ENCODE peak calls at places on chromosomes 13 and 19, in five cellular contexts. One of them, this sample, is unnamed.

GRCh38 chr13:41652735-41653361 is 195.5 kb downstream of the RGCC start:
- DNase-seq in H9: no peak
- DNase-seq in trophoblast cell: peak
- DNase-seq in mesenchymal stem cell: peak
- DNase-seq in neuronal stem cell: peak
- DNase-seq in this sample: no peak

GRCh38 chr13:114282143-114282685 is 813 bp downstream of the UPF3A start:
- DNase-seq in H9: peak
- DNase-seq in trophoblast cell: peak
- DNase-seq in mesenchymal stem cell: peak
- DNase-seq in neuronal stem cell: peak
- DNase-seq in this sample: peak

GRCh38 chr13:29861694-29862110 is 11.3 kb upstream of the UBL3 start:
- DNase-seq in H9: no peak
- DNase-seq in trophoblast cell: peak
- DNase-seq in mesenchymal stem cell: peak
- DNase-seq in neuronal stem cell: no peak
- DNase-seq in this sample: no peak

GRCh38 chr13:36571444-36571843 is 102.4 kb upstream of the SERTM1 start:
- DNase-seq in H9: no peak
- DNase-seq in trophoblast cell: peak
- DNase-seq in mesenchymal stem cell: no peak
- DNase-seq in neuronal stem cell: no peak
- DNase-seq in this sample: no peak

GRCh38 chr13:71672527-71672926 is 194.5 kb downstream of the DACH1 start:
- DNase-seq in H9: no peak
- DNase-seq in trophoblast cell: no peak
- DNase-seq in mesenchymal stem cell: no peak
- DNase-seq in neuronal stem cell: no peak
- DNase-seq in this sample: no peak

GRCh38 chr13:74301200-74302063 is 167.2 kb upstream of the KLF12 start:
- DNase-seq in H9: no peak
- DNase-seq in trophoblast cell: peak
- DNase-seq in mesenchymal stem cell: no peak
- DNase-seq in neuronal stem cell: no peak
- DNase-seq in this sample: no peak

GRCh38 chr19:49019242-49019932 is 2.5 kb upstream of the LHB start:
- DNase-seq in H9: peak
- DNase-seq in trophoblast cell: peak
- DNase-seq in mesenchymal stem cell: no peak
- DNase-seq in neuronal stem cell: no peak
- DNase-seq in this sample: peak

GRCh38 chr19:49506575-49507105 is 5.8 kb upstream of the FCGRT start:
- DNase-seq in H9: peak
- DNase-seq in trophoblast cell: peak
- DNase-seq in mesenchymal stem cell: peak
- DNase-seq in neuronal stem cell: peak
- DNase-seq in this sample: no peak

GRCh38 chr13:42702726-42703125 is 78.7 kb upstream of the FAM216B start:
- DNase-seq in H9: no peak
- DNase-seq in trophoblast cell: no peak
- DNase-seq in mesenchymal stem cell: no peak
- DNase-seq in neuronal stem cell: no peak
- DNase-seq in this sample: no peak

GRCh38 chr13:90696254-90696653 is 651.2 kb upstream of the MIR17HG start:
- DNase-seq in H9: no peak
- DNase-seq in trophoblast cell: no peak
- DNase-seq in mesenchymal stem cell: peak
- DNase-seq in neuronal stem cell: no peak
- DNase-seq in this sample: no peak

GRCh38 chr19:944663-945241 is 18.9 kb downstream of the ARID3A start:
- DNase-seq in H9: no peak
- DNase-seq in trophoblast cell: no peak
- DNase-seq in mesenchymal stem cell: no peak
- DNase-seq in neuronal stem cell: no peak
- DNase-seq in this sample: no peak

GRCh38 chr19:49272204-49272603 is 52.8 kb downstream of the SLC6A16 start:
- DNase-seq in H9: no peak
- DNase-seq in trophoblast cell: peak
- DNase-seq in mesenchymal stem cell: no peak
- DNase-seq in neuronal stem cell: no peak
- DNase-seq in this sample: no peak

GRCh38 chr13:85864963-85865530 is 65.8 kb upstream of the SLITRK6 start:
- DNase-seq in H9: peak
- DNase-seq in trophoblast cell: peak
- DNase-seq in mesenchymal stem cell: peak
- DNase-seq in neuronal stem cell: peak
- DNase-seq in this sample: no peak

GRCh38 chr19:7926021-7926726 is at the start of gene CTXN1:
- DNase-seq in H9: peak
- DNase-seq in trophoblast cell: peak
- DNase-seq in mesenchymal stem cell: peak
- DNase-seq in neuronal stem cell: peak
- DNase-seq in this sample: peak

GRCh38 chr19:56111601-56112312 is 9.3 kb downstream of the ZNF787 start:
- DNase-seq in H9: no peak
- DNase-seq in trophoblast cell: peak
- DNase-seq in mesenchymal stem cell: no peak
- DNase-seq in neuronal stem cell: no peak
- DNase-seq in this sample: no peak

GRCh38 chr19:11242864-11243797 is 3.7 kb downstream of the ANGPTL8 start:
- DNase-seq in H9: peak
- DNase-seq in trophoblast cell: peak
- DNase-seq in mesenchymal stem cell: peak
- DNase-seq in neuronal stem cell: peak
- DNase-seq in this sample: peak

GRCh38 chr19:52991021-52991420 is 22.7 kb upstream of the ERVV-1 start:
- DNase-seq in H9: no peak
- DNase-seq in trophoblast cell: peak
- DNase-seq in mesenchymal stem cell: no peak
- DNase-seq in neuronal stem cell: no peak
- DNase-seq in this sample: no peak

GRCh38 chr19:5057860-5058259 is 88.9 kb downstream of the KDM4B start:
- DNase-seq in H9: peak
- DNase-seq in trophoblast cell: no peak
- DNase-seq in mesenchymal stem cell: no peak
- DNase-seq in neuronal stem cell: no peak
- DNase-seq in this sample: no peak

GRCh38 chr13:20822406-20822805 is 48.6 kb upstream of the EEF1AKMT1 start:
- DNase-seq in H9: no peak
- DNase-seq in trophoblast cell: peak
- DNase-seq in mesenchymal stem cell: no peak
- DNase-seq in neuronal stem cell: no peak
- DNase-seq in this sample: no peak

GRCh38 chr19:10122066-10122465 is 2.4 kb upstream of the EIF3G start:
- DNase-seq in H9: no peak
- DNase-seq in trophoblast cell: no peak
- DNase-seq in mesenchymal stem cell: peak
- DNase-seq in neuronal stem cell: no peak
- DNase-seq in this sample: no peak

GRCh38 chr13:36275190-36276002 is 22.2 kb downstream of the CCDC169 start:
- DNase-seq in H9: no peak
- DNase-seq in trophoblast cell: peak
- DNase-seq in mesenchymal stem cell: peak
- DNase-seq in neuronal stem cell: peak
- DNase-seq in this sample: no peak

GRCh38 chr19:12802267-12803106 is 618 bp downstream of the THSD8 start:
- DNase-seq in H9: no peak
- DNase-seq in trophoblast cell: peak
- DNase-seq in mesenchymal stem cell: no peak
- DNase-seq in neuronal stem cell: no peak
- DNase-seq in this sample: no peak

GRCh38 chr13:26377038-26377437 is 123.1 kb downstream of the CDK8 start:
- DNase-seq in H9: peak
- DNase-seq in trophoblast cell: peak
- DNase-seq in mesenchymal stem cell: peak
- DNase-seq in neuronal stem cell: peak
- DNase-seq in this sample: peak

GRCh38 chr13:73665279-73665678 is 468.9 kb downstream of the KLF12 start:
- DNase-seq in H9: no peak
- DNase-seq in trophoblast cell: no peak
- DNase-seq in mesenchymal stem cell: no peak
- DNase-seq in neuronal stem cell: no peak
- DNase-seq in this sample: no peak

GRCh38 chr19:4831351-4832340 is at the start of gene TICAM1:
- DNase-seq in H9: no peak
- DNase-seq in trophoblast cell: peak
- DNase-seq in mesenchymal stem cell: peak
- DNase-seq in neuronal stem cell: no peak
- DNase-seq in this sample: no peak

GRCh38 chr13:95492044-95492801 is 60.3 kb upstream of the CLDN10 start:
- DNase-seq in H9: peak
- DNase-seq in trophoblast cell: no peak
- DNase-seq in mesenchymal stem cell: no peak
- DNase-seq in neuronal stem cell: no peak
- DNase-seq in this sample: no peak

GRCh38 chr19:45472557-45473365 is 5.0 kb downstream of the FOSB start:
- DNase-seq in H9: no peak
- DNase-seq in trophoblast cell: peak
- DNase-seq in mesenchymal stem cell: peak
- DNase-seq in neuronal stem cell: no peak
- DNase-seq in this sample: no peak

GRCh38 chr13:38733146-38733545 is 46.3 kb downstream of the FREM2 start:
- DNase-seq in H9: no peak
- DNase-seq in trophoblast cell: no peak
- DNase-seq in mesenchymal stem cell: no peak
- DNase-seq in neuronal stem cell: no peak
- DNase-seq in this sample: no peak
- H2BK12ac ChIP-seq in H9: no peak
- H2BK12ac ChIP-seq in trophoblast cell: no peak
- H2BK12ac ChIP-seq in mesenchymal stem cell: no peak
- H2BK12ac ChIP-seq in neuronal stem cell: no peak
- H2BK12ac ChIP-seq in this sample: no peak

GRCh38 chr13:76331948-76332712 is 554.1 kb downstream of the KCTD12 start:
- DNase-seq in H9: no peak
- DNase-seq in trophoblast cell: peak
- DNase-seq in mesenchymal stem cell: peak
- DNase-seq in neuronal stem cell: no peak
- DNase-seq in this sample: no peak
- H2BK12ac ChIP-seq in H9: no peak
- H2BK12ac ChIP-seq in trophoblast cell: no peak
- H2BK12ac ChIP-seq in mesenchymal stem cell: no peak
- H2BK12ac ChIP-seq in neuronal stem cell: no peak
- H2BK12ac ChIP-seq in this sample: no peak

DNA sequence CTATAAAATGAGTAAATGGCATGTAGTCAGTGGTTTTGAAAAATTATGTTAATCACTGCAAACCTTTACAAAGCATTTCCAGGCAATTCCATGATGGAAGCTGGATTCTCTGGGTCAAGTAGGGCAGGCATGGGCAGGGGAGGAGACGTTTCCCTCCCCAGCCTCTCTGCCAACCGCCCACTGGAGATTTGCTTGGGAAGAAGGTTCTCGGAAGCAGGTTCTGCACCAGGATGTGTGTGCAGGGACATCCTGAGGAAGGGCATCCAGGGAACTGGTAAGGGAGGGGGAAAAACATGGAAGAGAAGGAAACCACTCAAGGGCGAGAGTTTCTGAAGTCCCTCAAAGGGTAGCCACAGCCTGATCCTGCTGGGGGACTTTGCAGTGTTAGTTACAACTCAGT is 469.1 kb downstream of the TSHZ3 start:
- DNase-seq in H9: no peak
- DNase-seq in trophoblast cell: no peak
- DNase-seq in mesenchymal stem cell: no peak
- DNase-seq in neuronal stem cell: no peak
- DNase-seq in this sample: no peak
- H2BK12ac ChIP-seq in H9: no peak
- H2BK12ac ChIP-seq in trophoblast cell: no peak
- H2BK12ac ChIP-seq in mesenchymal stem cell: no peak
- H2BK12ac ChIP-seq in neuronal stem cell: no peak
- H2BK12ac ChIP-seq in this sample: no peak

DNA sequence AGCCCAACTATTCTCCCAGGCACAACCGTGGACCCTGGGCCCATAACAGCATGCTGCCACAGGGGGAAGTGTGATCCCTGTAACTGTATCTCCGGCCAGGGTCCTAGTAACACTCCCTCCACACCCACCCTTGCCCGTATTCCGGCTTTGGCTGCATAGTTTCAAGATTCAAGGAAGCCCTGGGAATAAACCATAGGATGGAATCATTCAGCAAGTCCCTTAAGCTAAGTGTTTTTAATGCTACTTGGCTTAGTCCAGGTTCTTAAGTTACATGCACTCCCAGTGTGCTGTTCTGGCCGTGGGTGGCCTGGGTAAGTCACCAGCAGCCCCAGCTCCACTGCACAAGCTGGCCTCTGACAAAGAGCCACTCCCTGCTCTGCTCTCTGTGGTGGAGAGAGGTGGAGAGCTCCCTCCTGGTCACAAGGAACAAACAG is 532.4 kb upstream of the SGCG start:
- DNase-seq in H9: peak
- DNase-seq in trophoblast cell: no peak
- DNase-seq in mesenchymal stem cell: no peak
- DNase-seq in neuronal stem cell: no peak
- DNase-seq in this sample: peak
- H2BK12ac ChIP-seq in H9: no peak
- H2BK12ac ChIP-seq in trophoblast cell: no peak
- H2BK12ac ChIP-seq in mesenchymal stem cell: no peak
- H2BK12ac ChIP-seq in neuronal stem cell: no peak
- H2BK12ac ChIP-seq in this sample: no peak

DNA sequence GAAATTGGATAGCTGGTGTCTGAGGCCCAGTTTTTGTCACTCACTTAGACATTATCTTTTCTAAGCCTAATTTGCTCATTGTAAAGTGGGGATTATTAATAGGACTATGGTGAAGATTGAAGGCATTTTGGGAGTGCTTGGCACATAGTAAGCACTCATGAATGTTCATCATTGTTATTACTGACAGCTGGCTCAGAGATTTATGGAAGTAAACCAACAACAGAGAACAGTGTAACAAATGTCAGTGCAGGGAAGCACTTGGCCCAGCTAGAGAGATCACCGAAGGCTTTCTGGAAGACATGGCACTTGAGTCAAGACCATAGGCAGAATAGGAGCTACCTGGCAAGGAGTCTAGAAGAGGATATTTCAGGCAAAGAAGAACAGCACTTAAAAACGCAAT is 92.3 kb downstream of the RFC3 start:
- DNase-seq in H9: no peak
- DNase-seq in trophoblast cell: no peak
- DNase-seq in mesenchymal stem cell: no peak
- DNase-seq in neuronal stem cell: no peak
- DNase-seq in this sample: no peak
- H2BK12ac ChIP-seq in H9: no peak
- H2BK12ac ChIP-seq in trophoblast cell: no peak
- H2BK12ac ChIP-seq in mesenchymal stem cell: no peak
- H2BK12ac ChIP-seq in neuronal stem cell: no peak
- H2BK12ac ChIP-seq in this sample: no peak

DNA sequence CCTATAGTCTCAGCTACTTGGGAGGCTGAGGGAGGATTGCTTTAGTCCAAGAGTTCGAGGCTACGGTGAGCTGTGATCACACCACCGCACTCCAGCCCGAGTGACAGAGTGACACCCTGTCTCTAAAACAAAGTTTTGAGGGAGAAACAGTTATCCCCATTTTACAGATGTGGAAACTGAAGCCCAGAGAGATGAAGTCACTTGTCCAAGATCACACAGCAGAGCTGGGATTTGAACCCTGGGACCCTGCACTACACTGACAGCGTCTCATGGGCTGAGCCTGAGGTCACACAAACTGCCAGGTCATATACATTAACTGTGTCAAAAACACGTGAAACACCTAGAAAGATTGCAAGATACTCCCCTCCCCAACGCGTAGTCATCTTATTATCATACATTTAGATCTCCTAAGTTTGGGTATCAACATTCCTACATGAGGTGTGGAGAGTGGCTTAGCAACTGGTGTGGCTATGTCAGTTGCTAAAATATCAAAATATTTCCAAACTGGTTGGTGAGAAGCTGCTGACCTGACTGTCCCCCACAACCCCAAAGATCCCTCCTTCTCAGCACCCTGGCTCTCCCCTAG is 8.2 kb downstream of the FCGBP start:
- DNase-seq in H9: no peak
- DNase-seq in trophoblast cell: peak
- DNase-seq in mesenchymal stem cell: no peak
- DNase-seq in neuronal stem cell: no peak
- DNase-seq in this sample: no peak
- H2BK12ac ChIP-seq in H9: no peak
- H2BK12ac ChIP-seq in trophoblast cell: no peak
- H2BK12ac ChIP-seq in mesenchymal stem cell: no peak
- H2BK12ac ChIP-seq in neuronal stem cell: no peak
- H2BK12ac ChIP-seq in this sample: no peak